ENCODE peak calls at places on chromosome 7, in five cellular contexts. D is cardiac fibroblast, K is choroid plexus epithelial cell, S is foreskin fibroblast, V is AG10803. Y is an unnamed sample.

GRCh38 chr7:155257482-155258232 is 40.0 kb upstream of the INSIG1 start:
- DNase-seq in V (peak), S (no peak), D (peak), K (peak), Y (peak)

GRCh38 chr7:94060772-94061171 is 56.6 kb upstream of the BET1 start:
- DNase-seq in K (no peak), V (peak), S (peak), D (peak), Y (peak)

GRCh38 chr7:33946094-33946699 is 40.9 kb downstream of the BMPER start:
- DNase-seq in V (no peak), K (no peak), S (no peak), D (no peak), Y (no peak)

GRCh38 chr7:126957443-126957842 is 295.3 kb downstream of the GRM8 start:
- DNase-seq in K (no peak), S (no peak), D (no peak), V (no peak), Y (no peak)

GRCh38 chr7:75727881-75728592 is 10.7 kb downstream of the HIP1 start:
- DNase-seq in D (peak), V (peak), S (no peak), K (peak), Y (no peak)

GRCh38 chr7:121429803-121430202 is 33.7 kb upstream of the FAM3C start:
- DNase-seq in V (no peak), D (no peak), S (no peak), K (no peak), Y (no peak)

GRCh38 chr7:17921891-17922416 is 18.3 kb downstream of the SNX13 start:
- DNase-seq in D (no peak), V (no peak), S (no peak), K (no peak), Y (no peak)

GRCh38 chr7:28228386-28228785 is 47.8 kb upstream of the JAZF1 start:
- DNase-seq in K (peak), D (peak), S (no peak), V (no peak), Y (peak)

GRCh38 chr7:138885383-138886147 is 87.6 kb upstream of the ATP6V0A4 start:
- DNase-seq in K (no peak), V (no peak), D (no peak), S (no peak), Y (no peak)

GRCh38 chr7:120160166-120160565 is 112.8 kb upstream of the KCND2 start:
- DNase-seq in S (no peak), V (no peak), K (no peak), D (no peak), Y (no peak)

GRCh38 chr7:8922726-8923125 is 489.3 kb downstream of the NXPH1 start:
- DNase-seq in K (no peak), D (no peak), V (no peak), S (no peak), Y (no peak)

GRCh38 chr7:47635091-47636090 is 53.5 kb upstream of the TNS3 start:
- DNase-seq in V (no peak), K (no peak), S (no peak), D (peak), Y (no peak)

GRCh38 chr7:154841731-154842331 is 161.1 kb downstream of the PAXIP1 start:
- DNase-seq in D (no peak), V (no peak), S (no peak), K (no peak), Y (no peak)

GRCh38 chr7:139159900-139160675 is 50.6 kb upstream of the ZC3HAV1 start:
- DNase-seq in D (no peak), K (no peak), V (no peak), S (no peak), Y (peak)

GRCh38 chr7:90764848-90765570 is 168.9 kb downstream of the CDK14 start:
- DNase-seq in S (no peak), D (no peak), K (no peak), V (no peak), Y (no peak)

GRCh38 chr7:129085148-129085547 is 30.2 kb upstream of the TNPO3 start:
- DNase-seq in D (no peak), V (no peak), K (no peak), S (no peak), Y (no peak)

GRCh38 chr7:131285558-131285957 is 42.1 kb upstream of the MKLN1 start:
- DNase-seq in S (no peak), D (peak), K (no peak), V (peak), Y (peak)

GRCh38 chr7:148589640-148590039 is 926 bp upstream of the C7orf33 start:
- DNase-seq in V (no peak), S (no peak), K (no peak), D (no peak), Y (no peak)

GRCh38 chr7:82335927-82336326 is 107.7 kb downstream of the CACNA2D1 start:
- DNase-seq in K (peak), D (peak), S (no peak), V (peak), Y (peak)

GRCh38 chr7:23016345-23017253 is 2.7 kb upstream of the HYCC1 start:
- DNase-seq in K (no peak), D (no peak), S (no peak), V (no peak), Y (no peak)

GRCh38 chr7:76063525-76063924 is 15.6 kb downstream of the MDH2 start:
- DNase-seq in S (no peak), D (no peak), K (no peak), V (no peak), Y (no peak)

GRCh38 chr7:55493416-55493815 is 78.9 kb downstream of the VOPP1 start:
- DNase-seq in S (no peak), K (no peak), V (no peak), D (no peak), Y (no peak)

GRCh38 chr7:129664029-129665012 is 52.8 kb downstream of the NRF1 start:
- DNase-seq in K (peak), S (peak), D (peak), V (peak), Y (peak)

GRCh38 chr7:107971613-107972012 is 31.3 kb downstream of the LAMB1 start:
- DNase-seq in D (peak), S (peak), V (peak), K (peak), Y (peak)

GRCh38 chr7:74544706-74545469 is 91.2 kb downstream of the GTF2IRD1 start:
- DNase-seq in D (peak), S (peak), K (peak), V (peak), Y (peak)

GRCh38 chr7:76220185-76221057 is 18.7 kb downstream of the SRRM3 start:
- DNase-seq in S (no peak), V (peak), D (peak), K (peak), Y (peak)

GRCh38 chr7:67821116-67821515 is 824.5 kb downstream of the TYW1 start:
- DNase-seq in S (peak), D (peak), K (no peak), V (peak), Y (peak)

GRCh38 chr7:936131-937054 is 18.1 kb downstream of the ADAP1 start:
- DNase-seq in S (no peak), K (peak), V (no peak), D (no peak), Y (no peak)

GRCh38 chr7:85294176-85294575 is 107.3 kb upstream of the SEMA3D start:
- DNase-seq in V (no peak), D (no peak), K (no peak), S (no peak), Y (no peak)

DNA sequence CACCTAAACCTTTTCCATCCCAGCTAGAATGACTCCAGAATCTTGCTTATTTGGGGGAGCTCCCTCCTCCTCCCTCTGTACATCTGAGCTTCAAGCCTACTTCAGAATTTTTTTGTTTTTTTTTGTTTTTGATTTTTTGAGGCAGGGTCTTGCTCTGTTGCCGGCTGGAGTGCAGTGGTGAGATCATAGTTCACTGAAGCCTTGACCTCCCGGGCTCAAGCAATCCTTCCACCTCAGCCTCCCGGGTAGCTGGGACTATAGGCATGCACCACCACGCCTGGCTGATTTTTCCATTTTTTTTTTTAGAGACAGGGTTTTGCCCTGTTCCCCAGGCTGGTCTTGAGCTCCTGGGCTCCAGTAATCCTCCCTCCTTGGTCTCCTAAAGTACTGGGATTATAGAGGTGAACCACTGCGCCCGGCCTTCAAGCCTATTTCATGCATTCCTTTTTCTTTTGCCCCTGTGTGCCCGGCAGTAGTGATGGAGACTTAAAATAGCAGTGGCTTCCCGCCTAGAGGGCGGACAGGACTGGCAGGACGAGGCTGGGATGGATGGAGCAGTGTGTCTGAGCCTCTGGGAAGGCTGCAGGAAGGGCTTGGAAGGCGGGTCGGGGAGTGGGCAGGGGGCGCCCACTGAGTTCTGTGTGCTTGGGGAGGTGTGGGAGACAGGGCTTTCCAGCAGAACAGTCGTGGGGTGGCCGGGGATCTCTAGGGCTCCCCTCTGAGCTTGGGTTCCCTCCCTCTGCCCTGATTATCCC is 8.8 kb downstream of the CUX1 start:
- DNase-seq in V (no peak), D (no peak), S (no peak), K (no peak), Y (no peak)
- H3K4me3 ChIP-seq in V (no peak), D (no peak), S (no peak), K (no peak), Y (no peak)

GRCh38 chr7:15462721-15463389 is 99.0 kb downstream of the AGMO start:
- DNase-seq in V (no peak), S (no peak), D (no peak), K (no peak), Y (no peak)
- TF ChIP-seq CTCF in V (no peak), S (no peak), D (no peak), K (no peak), Y (no peak)

DNA sequence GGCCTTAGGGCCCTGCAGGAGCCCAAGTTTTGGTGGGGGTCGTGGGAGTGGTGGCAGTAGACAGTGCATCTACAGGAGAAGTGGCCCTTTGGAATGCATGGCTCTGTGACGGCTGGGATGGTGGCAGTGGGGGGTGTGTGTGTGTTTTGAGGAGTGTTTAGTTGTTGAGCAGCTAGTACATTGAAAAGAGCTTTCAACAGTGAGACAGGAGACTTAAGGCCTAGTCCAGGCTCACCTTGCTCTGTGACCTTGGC is 27.1 kb downstream of the ZNF775 start:
- DNase-seq in V (no peak), D (no peak), K (no peak), S (no peak), Y (no peak)
- H3K4me3 ChIP-seq in V (peak), D (peak), K (peak), S (peak), Y (peak)

GRCh38 chr7:2316578-2316977 is 2.3 kb upstream of the SNX8 start:
- DNase-seq in V (no peak), D (no peak), K (no peak), S (no peak), Y (no peak)

GRCh38 chr7:2325028-2325625 is 10.9 kb upstream of the SNX8 start:
- DNase-seq in D (no peak), V (no peak), S (no peak), K (no peak), Y (no peak)

GRCh38 chr7:2315787-2316186 is 1.5 kb upstream of the SNX8 start:
- DNase-seq in V (no peak), K (no peak), D (no peak), S (no peak), Y (no peak)

GRCh38 chr7:2317556-2318293 is 3.5 kb upstream of the SNX8 start:
- DNase-seq in V (no peak), S (no peak), D (no peak), K (no peak), Y (no peak)

GRCh38 chr7:2321020-2321419 is 6.8 kb upstream of the SNX8 start:
- DNase-seq in D (no peak), V (peak), S (no peak), K (peak), Y (no peak)
- TF ChIP-seq CTCF in D (peak), V (peak), S (peak), K (peak), Y (peak)

DNA sequence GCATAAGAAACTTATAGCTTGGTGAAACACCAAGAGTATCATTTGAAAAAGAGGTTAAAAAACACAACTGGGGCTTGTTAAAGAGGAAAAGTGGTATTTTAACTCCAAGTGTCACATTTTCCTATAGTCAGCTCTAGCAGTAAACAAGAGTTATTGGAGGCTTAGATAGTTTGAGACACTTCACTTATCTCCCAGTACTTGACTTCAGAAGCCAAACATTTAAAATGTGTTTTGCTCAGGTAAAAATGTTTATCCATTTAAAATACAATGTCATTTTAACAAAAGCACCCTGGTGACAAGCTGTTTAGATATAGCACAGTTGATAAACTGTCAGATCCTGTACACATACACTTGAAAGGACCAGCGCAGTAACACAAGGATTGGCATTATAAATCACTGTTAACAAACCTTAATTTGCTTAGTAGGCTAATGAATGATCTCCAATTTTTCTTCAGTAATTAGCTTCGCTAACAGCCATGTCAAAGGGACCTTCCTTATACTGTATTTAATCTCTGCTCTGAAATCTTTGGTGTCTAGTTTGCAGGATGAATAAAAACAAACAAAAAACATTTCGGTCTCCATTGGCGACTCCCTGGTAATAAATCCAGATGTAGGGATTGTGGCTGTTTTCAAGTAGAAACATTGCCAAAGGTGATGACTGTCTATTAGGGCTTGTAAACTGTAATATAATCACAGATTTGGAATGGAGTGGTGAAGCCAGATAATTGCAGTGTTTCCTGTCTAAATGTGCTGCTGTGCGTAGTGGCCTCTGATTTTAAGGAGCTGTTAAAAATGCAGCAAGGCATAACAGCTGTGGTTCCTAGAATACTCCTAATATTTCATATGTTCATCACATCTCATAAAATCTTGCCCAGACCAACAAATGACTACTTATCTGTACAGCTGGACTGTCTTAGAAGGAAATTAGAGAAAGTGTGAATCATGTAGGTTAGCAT is 545.1 kb downstream of the AUTS2 start:
- DNase-seq in D (no peak), S (no peak), K (no peak), V (peak), Y (no peak)
- H3K4me3 ChIP-seq in D (no peak), S (no peak), K (no peak), V (no peak), Y (no peak)

GRCh38 chr7:4479367-4480039 is 202.6 kb upstream of the FOXK1 start:
- DNase-seq in K (peak), D (peak), V (no peak), S (peak), Y (peak)
- TF ChIP-seq CTCF in K (peak), D (peak), V (no peak), S (no peak), Y (peak)

DNA sequence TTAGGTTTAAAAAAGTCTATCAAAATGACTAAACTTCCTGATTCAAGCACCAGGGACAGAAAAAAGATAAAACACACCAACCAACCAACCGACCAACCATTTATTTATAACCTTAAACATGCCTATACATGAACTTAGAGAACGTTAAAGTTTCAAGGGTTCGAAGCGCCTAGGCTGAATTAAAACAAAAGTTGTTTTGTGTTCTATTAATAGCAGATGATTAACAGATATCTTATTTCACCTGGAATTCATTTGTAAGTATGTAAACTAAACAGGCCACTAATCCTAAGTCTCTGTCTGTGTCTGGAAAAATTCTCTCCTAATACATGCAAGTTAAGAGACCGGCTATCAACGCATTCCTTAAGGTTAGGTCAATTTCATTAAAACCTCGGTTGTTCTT is 1.4 kb downstream of the BAIAP2L1 start:
- DNase-seq in D (no peak), S (peak), V (peak), K (peak), Y (no peak)
- H3K4me3 ChIP-seq in D (peak), S (peak), V (peak), K (peak), Y (peak)

GRCh38 chr7:105932835-105933477 is 30.1 kb upstream of the CDHR3 start:
- DNase-seq in S (peak), K (peak), D (peak), V (peak), Y (peak)

GRCh38 chr7:105935250-105935649 is 27.8 kb upstream of the CDHR3 start:
- DNase-seq in K (no peak), S (no peak), D (no peak), V (no peak), Y (no peak)

GRCh38 chr7:105931179-105931578 is 31.9 kb upstream of the CDHR3 start:
- DNase-seq in V (no peak), D (no peak), S (no peak), K (no peak), Y (no peak)

GRCh38 chr7:105937411-105937810 is 25.7 kb upstream of the CDHR3 start:
- DNase-seq in K (no peak), V (no peak), S (no peak), D (no peak), Y (no peak)

GRCh38 chr7:105934577-105935185 is 28.4 kb upstream of the CDHR3 start:
- DNase-seq in V (peak), S (peak), D (peak), K (peak), Y (peak)
- TF ChIP-seq CTCF in V (peak), S (peak), D (peak), K (peak), Y (peak)